ENCODE peak calls at places on chromosome 1, in seven cellular contexts. S, H, U, Q, L, N and D are unnamed samples.

GRCh38 chr1:208499601-208500000 is 255.4 kb upstream of the PLXNA2 start:
- DNase-seq in S (no peak), H (no peak), U (no peak), Q (no peak), L (no peak), N (no peak), D (no peak)

GRCh38 chr1:11042995-11043874 is 3.8 kb downstream of the MASP2 start:
- DNase-seq in S (no peak), H (no peak), U (no peak), Q (no peak), L (no peak), N (no peak), D (no peak)

GRCh38 chr1:31398246-31398645 is 14.8 kb upstream of the SERINC2 start:
- DNase-seq in S (no peak), H (no peak), U (no peak), Q (no peak), L (no peak), N (no peak), D (no peak)

GRCh38 chr1:94887603-94888171 is 39.2 kb downstream of the CNN3 start:
- DNase-seq in S (no peak), H (no peak), U (no peak), Q (no peak), L (no peak), N (no peak), D (no peak)

GRCh38 chr1:199684686-199685273 is 342.7 kb upstream of the NR5A2 start:
- DNase-seq in S (peak), H (no peak), U (peak), Q (peak), L (no peak), N (peak), D (peak)

GRCh38 chr1:227793948-227794812 is 21.3 kb upstream of the PRSS38 start:
- DNase-seq in S (no peak), H (no peak), U (peak), Q (no peak), L (no peak), N (peak), D (no peak)

GRCh38 chr1:168767885-168768584 is 39.0 kb upstream of the DPT start:
- DNase-seq in S (no peak), H (no peak), U (peak), Q (peak), L (no peak), N (peak), D (no peak)

GRCh38 chr1:34088001-34088400 is 77.0 kb downstream of the CSMD2 start:
- DNase-seq in S (no peak), H (no peak), U (no peak), Q (no peak), L (no peak), N (no peak), D (no peak)

GRCh38 chr1:43327549-43328292 is 9.9 kb upstream of the MPL start:
- DNase-seq in S (no peak), H (no peak), U (peak), Q (no peak), L (no peak), N (no peak), D (no peak)

GRCh38 chr1:186873687-186874086 is 44.9 kb downstream of the PLA2G4A start:
- DNase-seq in S (no peak), H (no peak), U (no peak), Q (no peak), L (no peak), N (no peak), D (no peak)

GRCh38 chr1:245493029-245493428 is 338.2 kb downstream of the KIF26B start:
- DNase-seq in S (no peak), H (no peak), U (peak), Q (no peak), L (no peak), N (no peak), D (no peak)